ENCODE peak calls at places on chromosome 13, in four cellular contexts. Q is HCT116, N is DND-41, E is ascending aorta. X is an unnamed sample.
A peak's percentile ranks its signal among the peaks of the same experiment; 100 is the strongest.

GRCh38 chr13:99182439-99182838 is 18.2 kb upstream of the UBAC2 start:
- DNase-seq in E (no peak), N (no peak), Q (no peak), X (no peak)

GRCh38 chr13:31767175-31767900 is 28.0 kb downstream of the RXFP2 start:
- DNase-seq in Q (no peak), N (no peak), E (peak; percentile 69), X (no peak)

GRCh38 chr13:95156208-95156607 is 145.0 kb downstream of the ABCC4 start:
- DNase-seq in Q (no peak), N (no peak), E (no peak), X (no peak)

GRCh38 chr13:27001705-27002104 is 169.9 kb downstream of the USP12 start:
- DNase-seq in N (no peak), Q (no peak), E (peak; percentile 45), X (no peak)

GRCh38 chr13:101661839-101662238 is 209.4 kb downstream of the ITGBL1 start:
- DNase-seq in E (no peak), Q (no peak), N (no peak), X (no peak)

GRCh38 chr13:101149735-101150380 is 266.4 kb downstream of the NALCN start:
- DNase-seq in E (no peak), N (peak; percentile 38), Q (no peak), X (no peak)

GRCh38 chr13:76991432-76991795 is 467 bp upstream of the CLN5 start:
- DNase-seq in Q (no peak), N (no peak), E (no peak), X (no peak)

GRCh38 chr13:39616087-39616694 is 13.2 kb upstream of the LHFPL6 start:
- DNase-seq in E (peak; percentile 66), N (peak; percentile 57), Q (peak; percentile 44), X (no peak)

GRCh38 chr13:94210826-94211225 is 268.7 kb downstream of the DCT start:
- DNase-seq in Q (no peak), E (no peak), N (no peak), X (no peak)

GRCh38 chr13:24661713-24662112 is 18.5 kb upstream of the ATP12A start:
- DNase-seq in E (no peak), Q (no peak), N (no peak), X (no peak)

GRCh38 chr13:67033170-67033569 is 197.0 kb downstream of the PCDH9 start:
- DNase-seq in E (no peak), Q (no peak), N (no peak), X (no peak)

GRCh38 chr13:43994999-43995859 is 115.5 kb downstream of the LACC1 start:
- DNase-seq in E (no peak), Q (no peak), N (no peak), X (no peak)

GRCh38 chr13:52393572-52394357 is 12.2 kb downstream of the THSD1 start:
- DNase-seq in E (no peak), Q (no peak), N (no peak), X (no peak)

GRCh38 chr13:112771139-112771876 is 81.5 kb downstream of the ATP11A start:
- DNase-seq in N (no peak), E (no peak), Q (no peak), X (no peak)

GRCh38 chr13:30043631-30043925 is 193.2 kb upstream of the UBL3 start:
- DNase-seq in N (no peak), Q (no peak), E (no peak), X (no peak)

GRCh38 chr13:42392706-42393572 is 121.0 kb downstream of the AKAP11 start:
- DNase-seq in N (peak; percentile 85), E (no peak), Q (no peak), X (no peak)

GRCh38 chr13:99434258-99434788 is 66.9 kb upstream of the TM9SF2 start:
- DNase-seq in Q (no peak), E (no peak), N (no peak), X (peak; percentile 89)

GRCh38 chr13:38264363-38265134 is 85.1 kb upstream of the UFM1 start:
- DNase-seq in Q (no peak), E (no peak), N (no peak), X (no peak)

GRCh38 chr13:25768726-25769270 is 283.0 kb downstream of the SHISA2 start:
- DNase-seq in E (no peak), Q (no peak), N (no peak), X (no peak)

GRCh38 chr13:98260357-98261164 is 83.5 kb upstream of the RNF113B start:
- DNase-seq in Q (no peak), E (no peak), N (no peak), X (no peak)

DNA sequence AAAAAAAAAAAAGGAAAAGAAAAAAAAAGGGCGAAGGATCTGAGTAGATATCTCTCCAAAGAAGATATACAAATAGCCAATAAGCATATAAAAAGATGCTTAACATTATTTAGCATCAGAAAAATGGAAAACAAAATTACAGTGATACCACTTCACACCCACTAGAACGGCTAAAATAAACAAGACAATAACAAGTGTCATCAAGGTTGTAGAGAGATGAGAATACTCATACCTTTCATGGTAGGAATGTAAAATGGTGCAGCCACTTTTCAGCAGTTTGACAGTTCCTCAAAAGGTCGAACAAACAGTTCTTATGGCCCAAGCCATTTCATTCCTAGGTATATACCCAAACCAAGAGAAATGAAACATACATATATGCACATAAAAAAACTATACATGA is 33.5 kb downstream of the FOXO1 start:
- DNase-seq in E (no peak), Q (no peak), N (no peak), X (no peak)
- H3K4me1 ChIP-seq in E (peaks cover 17% of the 10 kb centered on the region), Q (no peaks in the 10 kb centered on the region), N (no peaks in the 10 kb centered on the region), X (peaks cover 63% of the 10 kb centered on the region)

GRCh38 chr13:110414283-110414682 is 107.2 kb downstream of the COL4A2 start:
- DNase-seq in N (no peak), E (peak; percentile 62), Q (no peak), X (no peak)
- H3K4me1 ChIP-seq in N (no peaks in the 10 kb centered on the region), E (peaks cover 77% of the 10 kb centered on the region), Q (peaks cover 3% of the 10 kb centered on the region), X (no peaks in the 10 kb centered on the region)

DNA sequence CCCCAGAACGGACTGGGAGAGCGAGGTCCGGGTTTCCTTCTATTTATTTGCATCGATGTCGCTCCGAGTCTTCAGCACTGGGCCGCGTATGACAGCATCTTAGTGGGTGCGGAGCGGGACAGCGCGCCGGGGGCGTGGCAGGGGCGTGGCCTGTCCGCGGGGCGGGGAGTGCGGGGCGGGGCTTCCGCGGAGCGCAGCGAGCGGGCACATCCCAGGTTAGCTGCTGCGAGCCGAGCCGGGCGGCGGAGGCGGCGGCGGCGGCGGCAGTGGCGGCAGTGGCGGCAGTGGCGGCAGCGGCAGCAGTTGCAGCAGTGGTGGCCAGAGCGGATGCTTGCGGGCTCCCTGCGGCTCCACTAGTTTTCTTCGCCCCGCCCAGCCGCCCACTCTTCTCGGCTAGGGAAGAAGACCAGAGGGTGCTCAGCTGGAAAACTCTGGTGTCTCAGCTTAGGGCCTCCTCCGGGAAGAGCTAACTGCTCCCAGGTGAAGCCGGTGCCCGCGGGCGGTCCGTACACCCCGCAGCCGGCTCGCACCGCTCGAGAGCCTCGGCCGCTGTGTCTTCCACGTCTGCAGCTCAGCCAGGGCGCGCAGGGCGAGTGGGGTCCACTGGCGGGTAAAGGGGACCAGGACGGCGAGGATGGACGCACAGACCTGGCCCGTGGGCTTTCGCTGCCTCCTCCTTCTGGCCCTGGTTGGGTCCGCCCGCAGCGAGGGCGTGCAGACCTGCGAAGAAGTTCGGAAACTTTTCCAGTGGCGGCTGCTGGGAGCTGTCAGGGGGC is at the start of gene GPC5:
- DNase-seq in E (peak; percentile 84), N (no peak), Q (peak; percentile 10), X (peak; percentile 67)
- H3K4me1 ChIP-seq in E (peaks cover 6% of the 10 kb centered on the region), N (no peaks in the 10 kb centered on the region), Q (no peaks in the 10 kb centered on the region), X (peaks cover 11% of the 10 kb centered on the region)

DNA sequence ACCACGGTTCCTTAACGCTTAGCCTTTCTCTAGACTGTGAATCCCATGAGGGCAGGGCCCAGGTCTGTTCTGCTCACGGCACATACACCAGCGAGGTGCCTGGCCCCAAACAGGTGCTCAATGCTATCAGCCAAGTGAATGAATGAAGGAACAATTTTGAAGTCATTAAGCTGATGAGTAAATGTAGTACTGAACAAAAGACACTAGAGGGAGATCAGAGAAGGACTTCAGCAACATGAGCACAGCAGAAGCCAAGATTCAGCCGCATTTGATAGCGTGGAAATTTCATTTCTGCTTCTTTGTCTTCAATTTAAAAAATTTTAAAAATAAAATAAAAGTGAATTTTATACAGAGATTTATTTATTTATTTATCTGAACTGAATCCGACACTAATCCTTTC is 20.1 kb upstream of the MYO16 start:
- DNase-seq in Q (peak; percentile 37), N (no peak), E (no peak), X (no peak)
- H3K4me1 ChIP-seq in Q (no peaks in the 10 kb centered on the region), N (no peaks in the 10 kb centered on the region), E (no peaks in the 10 kb centered on the region), X (no peaks in the 10 kb centered on the region)

GRCh38 chr13:72986197-72986596 is 72.6 kb upstream of the KLF5 start:
- DNase-seq in N (no peak), Q (no peak), E (no peak), X (no peak)

GRCh38 chr13:72985610-72986009 is 73.2 kb upstream of the KLF5 start:
- DNase-seq in N (no peak), Q (no peak), E (no peak), X (no peak)

GRCh38 chr13:72983085-72983768 is 75.6 kb upstream of the KLF5 start:
- DNase-seq in N (no peak), E (no peak), Q (no peak), X (no peak)
- H3K4me1 ChIP-seq in N (no peaks in the 10 kb centered on the region), E (no peaks in the 10 kb centered on the region), Q (no peaks in the 10 kb centered on the region), X (no peaks in the 10 kb centered on the region)

DNA sequence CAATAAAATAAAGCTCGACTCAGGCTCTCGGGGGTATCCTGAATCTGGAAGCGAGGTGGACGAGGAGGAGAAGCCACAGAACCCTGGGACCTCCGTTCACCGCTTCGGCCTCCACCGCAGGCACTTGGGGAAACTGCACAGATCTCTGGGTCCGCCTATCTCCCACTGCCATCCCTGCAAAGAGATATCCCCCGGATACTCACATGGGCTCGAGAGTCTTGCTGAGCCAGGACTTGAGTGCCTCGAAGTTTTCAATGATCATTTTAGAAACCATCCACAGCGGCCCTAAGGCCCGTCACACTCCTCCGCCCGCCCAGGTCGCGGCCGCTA is 589 bp downstream of the RBM26 start:
- DNase-seq in E (no peak), Q (no peak), N (no peak), X (no peak)
- H3K4me1 ChIP-seq in E (peaks cover 37% of the 10 kb centered on the region), Q (peaks cover 7% of the 10 kb centered on the region), N (peaks cover 54% of the 10 kb centered on the region), X (peaks cover 35% of the 10 kb centered on the region)

GRCh38 chr13:110294624-110295023 is 12.3 kb downstream of the COL4A1 start:
- DNase-seq in Q (no peak), N (no peak), E (no peak), X (no peak)

GRCh38 chr13:110291286-110291685 is 15.7 kb downstream of the COL4A1 start:
- DNase-seq in E (peak; percentile 28), N (no peak), Q (no peak), X (no peak)

GRCh38 chr13:110293037-110293436 is 13.9 kb downstream of the COL4A1 start:
- DNase-seq in Q (no peak), E (peak; percentile 19), N (no peak), X (no peak)

GRCh38 chr13:110293649-110294048 is 13.3 kb downstream of the COL4A1 start:
- DNase-seq in E (peak; percentile 61), Q (no peak), N (no peak), X (no peak)

DNA sequence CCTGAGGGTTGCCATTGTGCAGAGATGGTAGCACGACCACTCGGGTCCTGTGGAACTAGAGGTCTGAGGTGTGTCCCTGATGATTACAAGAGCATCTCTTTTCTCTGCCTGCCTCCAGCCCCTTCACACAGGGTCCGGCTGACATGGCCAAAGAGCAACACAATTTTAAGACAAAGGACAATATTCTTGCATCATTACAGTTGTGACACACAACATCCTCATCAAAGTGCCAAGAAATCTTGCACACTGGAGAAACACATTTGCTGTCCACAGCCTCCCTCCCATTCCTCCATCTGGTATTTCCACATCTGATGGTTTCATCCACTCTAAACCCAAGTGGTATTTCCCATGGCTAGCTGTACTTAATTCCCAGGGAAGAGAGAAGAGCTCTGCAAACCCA is 12.8 kb downstream of the COL4A1 start:
- DNase-seq in N (no peak), Q (no peak), E (peak; percentile 56), X (no peak)
- H3K4me1 ChIP-seq in N (no peaks in the 10 kb centered on the region), Q (no peaks in the 10 kb centered on the region), E (peaks cover 41% of the 10 kb centered on the region), X (no peaks in the 10 kb centered on the region)

X was measured in naive thymus-derived CD4-positive, alpha-beta T cell.